ENCODE peak calls at places on chromosomes 16 and 17, in four cellular contexts. P is GM23338, Y is endothelial cell of umbilical vein, Z is H1. S is an unnamed sample.

GRCh38 chr16:1785846-1786170 is 3.0 kb downstream of the NUBP2 start:
- DNase-seq in Z (no peak), P (no peak), Y (no peak), S (no peak)

GRCh38 chr17:42979511-42980273 is at the start of gene PTGES3L:
- DNase-seq in Y (no peak), Z (peak), P (peak), S (no peak)

GRCh38 chr17:1399366-1399678 is 700 bp downstream of the YWHAE start:
- DNase-seq in Z (no peak), P (no peak), Y (peak), S (no peak)

GRCh38 chr16:22265351-22265750 is 31.9 kb upstream of the POLR3E start:
- DNase-seq in P (no peak), Y (no peak), Z (no peak), S (no peak)

GRCh38 chr17:33732116-33732515 is 439.0 kb upstream of the ASIC2 start:
- DNase-seq in Y (peak), Z (no peak), P (peak), S (no peak)

GRCh38 chr16:28304214-28304613 is 11.9 kb downstream of the SBK1 start:
- DNase-seq in Y (peak), P (peak), Z (peak), S (no peak)

GRCh38 chr16:74922150-74923138 is 62.5 kb downstream of the WDR59 start:
- DNase-seq in Y (no peak), P (no peak), Z (no peak), S (no peak)

GRCh38 chr17:72987166-72987565 is 105.3 kb downstream of the SLC39A11 start:
- DNase-seq in Y (no peak), Z (no peak), P (no peak), S (no peak)

GRCh38 chr17:12624221-12624620 is 41.5 kb upstream of the MYOCD start:
- DNase-seq in Z (no peak), P (no peak), Y (no peak), S (no peak)

GRCh38 chr17:76385892-76386786 is 1.7 kb downstream of the SPHK1 start:
- DNase-seq in Y (peak), Z (peak), P (peak), S (no peak)
- TF ChIP-seq POLR2AphosphoS5 in Y (peak), Z (no peak), P (no peak), S (no peak)

GRCh38 chr17:45786349-45786748 is 2.2 kb downstream of the CRHR1 start:
- DNase-seq in Y (no peak), P (no peak), Z (no peak), S (no peak)

GRCh38 chr17:45785373-45786193 is 1.5 kb downstream of the CRHR1 start:
- DNase-seq in Y (no peak), P (peak), Z (no peak), S (no peak)

GRCh38 chr17:45783593-45784292 is 377 bp upstream of the CRHR1 start:
- DNase-seq in Y (no peak), P (peak), Z (no peak), S (no peak)

GRCh38 chr17:45784293-45784582 is at the start of gene CRHR1:
- DNase-seq in P (no peak), Z (peak), Y (no peak), S (no peak)

DNA sequence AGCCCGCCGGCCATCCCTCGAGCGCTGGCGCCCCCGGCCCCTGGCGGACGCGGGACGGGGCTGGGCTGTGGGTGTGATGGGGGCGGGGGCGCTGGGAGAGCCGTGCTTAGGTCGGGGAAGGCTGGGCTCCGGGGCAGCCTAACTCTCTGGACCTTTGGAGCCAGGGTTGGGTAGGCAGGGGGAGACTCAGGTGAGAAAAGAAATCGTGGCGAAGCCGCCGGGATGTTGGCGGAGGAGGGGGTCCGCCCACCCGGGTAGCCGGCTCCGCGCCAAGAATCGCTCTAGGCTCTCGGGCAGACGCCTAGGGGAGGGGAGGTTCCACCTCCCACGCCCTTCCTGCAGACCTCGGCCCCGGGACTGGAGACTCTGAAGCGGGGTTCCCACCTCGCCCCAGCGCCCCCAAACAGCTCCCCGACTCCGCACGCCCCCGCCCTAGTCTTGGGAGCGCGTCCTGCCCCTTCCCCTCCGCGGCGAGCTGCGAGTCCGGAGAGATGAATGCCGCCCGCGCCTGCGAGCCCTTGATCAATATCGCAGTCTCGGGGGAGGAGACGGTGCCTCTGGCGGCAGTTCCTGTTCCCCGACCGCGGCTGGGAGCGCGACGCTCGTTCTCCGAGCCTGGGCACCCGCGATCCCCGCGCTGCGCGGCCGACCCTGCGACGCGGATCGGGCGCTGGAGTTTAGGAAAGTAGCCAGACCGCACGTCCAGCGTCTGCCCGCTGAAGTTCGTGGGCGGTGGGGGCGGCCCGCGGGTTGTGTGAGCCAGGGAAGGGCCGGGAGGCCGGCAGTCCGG is 658 bp downstream of the CRHR1 start:
- DNase-seq in Y (peak), Z (peak), P (peak), S (no peak)
- TF ChIP-seq EZH2 in Y (peak), Z (peak), P (peak), S (peak)

DNA sequence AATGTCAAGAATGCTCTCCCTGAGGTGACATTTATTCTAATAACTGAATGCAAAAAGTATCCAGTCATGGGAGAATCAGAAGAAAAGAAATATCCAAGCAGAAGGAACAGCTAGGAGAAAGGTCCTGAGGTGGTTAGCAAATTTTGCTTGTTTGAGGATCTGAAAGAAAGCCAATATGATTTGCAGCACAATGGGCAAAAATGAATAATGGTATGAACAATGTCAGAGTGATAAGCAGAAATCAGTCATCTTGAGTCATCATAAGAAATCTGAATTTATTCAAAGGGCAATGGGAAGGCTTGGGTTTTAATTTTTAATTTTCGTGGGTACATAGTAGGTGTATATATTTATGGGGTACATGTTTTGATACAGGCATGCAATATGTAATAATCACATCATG is 68.5 kb downstream of the BRIP1 start:
- DNase-seq in P (no peak), Z (no peak), Y (no peak), S (no peak)
- TF ChIP-seq POLR2AphosphoS5 in P (no peak), Z (no peak), Y (no peak), S (no peak)

GRCh38 chr16:4215106-4215505 is 26.8 kb downstream of the SRL start:
- DNase-seq in P (no peak), Z (no peak), Y (no peak), S (no peak)
- TF ChIP-seq EZH2 in P (no peak), Z (no peak), Y (no peak), S (no peak)

GRCh38 chr17:39153541-39154111 is 2.2 kb upstream of the PLXDC1 start:
- DNase-seq in Y (peak), P (peak), Z (peak), S (peak)
- TF ChIP-seq POLR2AphosphoS5 in Y (no peak), P (no peak), Z (peak), S (no peak)

GRCh38 chr17:7380855-7381683 is at the start of gene TNK1:
- DNase-seq in P (peak), Z (peak), Y (no peak), S (no peak)
- TF ChIP-seq EZH2 in P (no peak), Z (peak), Y (peak), S (no peak)

GRCh38 chr16:389317-389716 is 7.5 kb upstream of the PGAP6 start:
- DNase-seq in P (no peak), Z (no peak), Y (no peak), S (no peak)
- TF ChIP-seq POLR2AphosphoS5 in P (no peak), Z (no peak), Y (no peak), S (no peak)

DNA sequence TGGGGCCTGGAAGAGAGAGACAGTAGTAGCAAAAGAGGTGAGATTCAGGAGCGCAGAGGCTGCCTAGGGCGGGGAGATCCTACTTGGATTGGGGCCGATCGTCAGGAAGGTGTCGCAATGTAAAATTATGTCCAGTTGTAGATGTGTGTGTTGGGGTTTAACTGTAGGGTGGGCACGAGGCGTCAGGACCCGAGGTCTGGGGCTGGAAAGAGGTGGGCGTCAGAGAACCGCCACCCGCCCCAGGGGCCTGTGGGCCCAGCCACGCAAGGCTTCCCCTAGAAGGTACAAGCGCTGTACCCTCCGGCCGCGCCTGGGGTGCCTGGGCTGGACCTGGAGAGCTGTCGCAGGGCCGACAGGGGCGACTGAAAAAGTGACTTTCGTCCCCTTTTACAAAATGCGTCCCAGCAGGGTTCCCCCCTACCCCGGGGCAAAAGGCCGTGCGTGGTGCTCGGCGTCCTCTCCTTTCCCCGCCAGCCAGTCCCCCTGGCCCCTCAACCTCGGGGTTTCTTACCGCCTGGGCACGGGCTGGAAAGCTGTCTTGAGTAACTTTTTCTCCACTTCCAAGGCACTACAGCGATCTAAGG is 2.8 kb downstream of the IRX3 start:
- DNase-seq in P (peak), Z (peak), Y (no peak), S (no peak)
- TF ChIP-seq EZH2 in P (peak), Z (peak), Y (no peak), S (no peak)

S was measured in SK-N-MC.